ENCODE peak calls at places on chromosome 15, in ten cellular contexts. S is stimulated activated naive CD8-positive, alpha-beta T cell treated with anti-CD3 and anti-CD28 coated beads, Interleukin-15, amount 100 ng/mL, for 72 hours; T is mesothelial cell of epicardium; Q is EH; L is Daoy; V is lower leg skin; R is ELR; U is GM12891; P is Ammon's horn; E is SW 1271. W is an unnamed sample.

GRCh38 chr15:68190048-68190447 is 15.1 kb downstream of the CALML4 start:
- DNase-seq in S (no peak), T (no peak), Q (no peak), L (no peak), V (no peak), R (no peak), U (no peak), P (no peak), E (no peak), W (no peak)

GRCh38 chr15:80461370-80462060 is 57.3 kb downstream of the ARNT2 start:
- DNase-seq in S (no peak), T (no peak), Q (peak; percentile 31), L (peak; percentile 42), V (no peak), R (no peak), U (no peak), P (no peak), E (no peak), W (no peak)

GRCh38 chr15:100687532-100688215 is 85.3 kb downstream of the ASB7 start:
- DNase-seq in S (no peak), T (no peak), Q (peak; percentile 78), L (peak; percentile 85), V (no peak), R (peak; percentile 97), U (no peak), P (no peak), E (no peak), W (no peak)

GRCh38 chr15:31024979-31025378 is 33.6 kb upstream of the MTMR10 start:
- DNase-seq in S (no peak), T (no peak), Q (peak; percentile 86), L (no peak), V (no peak), R (peak; percentile 24), U (no peak), P (no peak), E (peak; percentile 8), W (no peak)

GRCh38 chr15:42024303-42024702 is 3.5 kb upstream of the PLA2G4E start:
- DNase-seq in S (no peak), T (no peak), Q (no peak), L (no peak), V (no peak), R (no peak), U (no peak), P (no peak), E (no peak), W (no peak)

GRCh38 chr15:73414876-73415275 is 28.1 kb upstream of the REC114 start:
- DNase-seq in S (no peak), T (no peak), Q (no peak), L (no peak), V (no peak), R (no peak), U (no peak), P (no peak), E (no peak), W (no peak)

GRCh38 chr15:80217327-80217900 is 34.6 kb downstream of the CTXND1 start:
- DNase-seq in S (no peak), T (no peak), Q (no peak), L (no peak), V (no peak), R (no peak), U (no peak), P (no peak), E (no peak), W (no peak)

GRCh38 chr15:98620020-98620419 is 28.3 kb upstream of the IGF1R start:
- DNase-seq in S (no peak), T (no peak), Q (no peak), L (no peak), V (no peak), R (no peak), U (no peak), P (no peak), E (no peak), W (no peak)

GRCh38 chr15:53693729-53694533 is 65.5 kb downstream of the WDR72 start:
- DNase-seq in S (no peak), T (no peak), Q (no peak), L (no peak), V (peak; percentile 38), R (no peak), U (no peak), P (peak; percentile 15), E (no peak), W (no peak)

GRCh38 chr15:32736351-32737061 is 18.7 kb downstream of the GREM1 start:
- DNase-seq in S (no peak), T (no peak), Q (peak; percentile 65), L (no peak), V (no peak), R (no peak), U (no peak), P (no peak), E (no peak), W (no peak)

GRCh38 chr15:36401586-36401966 is 177.8 kb upstream of the CDIN1 start:
- DNase-seq in S (no peak), T (no peak), Q (no peak), L (peak; percentile 28), V (no peak), R (peak; percentile 3), U (no peak), P (no peak), E (no peak), W (no peak)

GRCh38 chr15:85673326-85673725 is 121.4 kb downstream of the KLHL25 start:
- DNase-seq in S (no peak), T (no peak), Q (peak; percentile 25), L (no peak), V (no peak), R (no peak), U (no peak), P (no peak), E (no peak), W (no peak)

GRCh38 chr15:31331389-31331788 is 4.8 kb downstream of the KLF13 start:
- DNase-seq in S (no peak), T (no peak), Q (no peak), L (no peak), V (no peak), R (no peak), U (no peak), P (no peak), E (no peak), W (no peak)

GRCh38 chr15:90040618-90041017 is 39.5 kb downstream of the ZNF710 start:
- DNase-seq in S (no peak), T (no peak), Q (no peak), L (no peak), V (no peak), R (no peak), U (no peak), P (no peak), E (no peak), W (no peak)